ENCODE peak calls at places on chromosomes 16 and 17, in six cellular contexts. T is AG10803, N is chondrocyte, Q is upper lobe of right lung, C is cardiac fibroblast, K is pancreas. M is an unnamed sample.

GRCh38 chr16:3606441-3606840 is 5.0 kb downstream of the SLX4 start:
- DNase-seq in T (no peak), N (no peak), Q (peak), C (no peak), K (no peak), M (no peak)

GRCh38 chr16:11379420-11379819 is 34.2 kb downstream of the RMI2 start:
- DNase-seq in T (peak), N (no peak), Q (no peak), C (peak), K (no peak), M (no peak)

GRCh38 chr16:726438-727290 is at the start of the genes CCDC78 and HAGHL:
- DNase-seq in T (peak), N (no peak), Q (peak), C (no peak), K (no peak), M (peak)

GRCh38 chr17:82703935-82704865 is 5.7 kb upstream of the RAB40B start:
- DNase-seq in T (no peak), N (no peak), Q (no peak), C (no peak), K (no peak), M (no peak)

GRCh38 chr16:2952679-2953078 is 11.4 kb upstream of the KREMEN2 start:
- DNase-seq in T (no peak), N (peak), Q (no peak), C (no peak), K (no peak), M (no peak)

GRCh38 chr16:3459401-3460090 is 16.1 kb downstream of the NAA60 start:
- DNase-seq in T (no peak), N (no peak), Q (no peak), C (peak), K (no peak), M (no peak)

GRCh38 chr17:65173284-65173793 is 36.2 kb downstream of the RGS9 start:
- DNase-seq in T (peak), N (no peak), Q (no peak), C (peak), K (no peak), M (peak)

GRCh38 chr16:72286936-72287620 is 115.1 kb upstream of the PMFBP1 start:
- DNase-seq in T (no peak), N (no peak), Q (no peak), C (peak), K (no peak), M (no peak)

GRCh38 chr16:27286446-27286845 is 17.9 kb upstream of the NSMCE1 start:
- DNase-seq in T (peak), N (no peak), Q (no peak), C (peak), K (no peak), M (peak)

GRCh38 chr16:31002810-31003209 is 7.6 kb downstream of the STX1B start:
- DNase-seq in T (no peak), N (no peak), Q (no peak), C (no peak), K (no peak), M (no peak)

GRCh38 chr17:73191443-73192218 is 1.2 kb upstream of the COG1 start:
- DNase-seq in T (peak), N (no peak), Q (peak), C (peak), K (peak), M (peak)

GRCh38 chr17:7548585-7549400 is at the start of gene TNFSF12:
- DNase-seq in T (peak), N (no peak), Q (peak), C (peak), K (peak), M (peak)

GRCh38 chr17:57724038-57724728 is 20.9 kb downstream of the CCDC182 start:
- DNase-seq in T (no peak), N (no peak), Q (no peak), C (no peak), K (no peak), M (peak)

GRCh38 chr17:57726213-57726612 is 18.9 kb downstream of the CCDC182 start:
- DNase-seq in T (no peak), N (no peak), Q (no peak), C (no peak), K (no peak), M (no peak)

GRCh38 chr17:57722704-57723043 is 22.4 kb downstream of the CCDC182 start:
- DNase-seq in T (no peak), N (no peak), Q (no peak), C (no peak), K (no peak), M (no peak)

GRCh38 chr17:57723427-57724037 is 21.6 kb downstream of the CCDC182 start:
- DNase-seq in T (no peak), N (no peak), Q (no peak), C (no peak), K (no peak), M (no peak)

DNA sequence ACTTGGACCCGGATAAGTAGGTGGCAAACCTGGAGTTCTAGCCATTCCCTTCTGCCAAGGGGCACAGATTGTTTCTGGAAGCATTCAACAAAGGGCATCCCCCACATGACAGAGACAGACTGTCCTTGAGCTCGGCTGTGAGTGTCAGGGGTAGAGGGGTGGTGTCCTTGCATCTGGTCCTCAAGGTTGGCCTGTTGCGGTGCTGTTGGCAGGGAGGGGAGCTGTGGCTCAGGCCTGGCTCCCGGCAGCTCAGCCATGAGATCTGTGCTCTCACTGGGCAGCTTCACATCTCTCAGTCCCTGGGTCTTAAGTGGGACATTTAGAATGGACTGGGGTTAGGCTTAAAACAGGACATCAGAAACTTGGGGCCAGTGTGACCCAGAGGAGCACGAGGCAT is 20.4 kb downstream of the CCDC182 start:
- DNase-seq in T (no peak), N (no peak), Q (no peak), C (no peak), K (no peak), M (no peak)
- TF ChIP-seq CTCF in T (no peak), N (no peak), Q (no peak), C (no peak), K (no peak), M (no peak)

GRCh38 chr17:17836250-17836817 is 452 bp downstream of the SREBF1 start:
- DNase-seq in T (peak), N (no peak), Q (peak), C (peak), K (peak), M (peak)
- TF ChIP-seq CTCF in T (no peak), N (no peak), Q (no peak), C (no peak), K (no peak), M (no peak)

GRCh38 chr17:64064331-64064730 is 43.9 kb upstream of the ICAM2 start:
- DNase-seq in T (no peak), N (no peak), Q (no peak), C (no peak), K (no peak), M (no peak)
- TF ChIP-seq CTCF in T (no peak), N (no peak), Q (no peak), C (no peak), K (no peak), M (no peak)

GRCh38 chr16:67170168-67170947 is at the start of gene NOL3:
- DNase-seq in T (peak), N (no peak), Q (peak), C (peak), K (peak), M (peak)
- TF ChIP-seq CTCF in T (peak), N (no peak), Q (no peak), C (peak), K (no peak), M (no peak)

GRCh38 chr17:20010099-20010863 is 1.1 kb downstream of the SPECC1 start:
- DNase-seq in T (peak), N (no peak), Q (no peak), C (peak), K (peak), M (peak)
- TF ChIP-seq CTCF in T (peak), N (peak), Q (peak), C (peak), K (peak), M (peak)

M was measured in choroid plexus epithelial cell.